ENCODE peak calls at places on chromosome 20, in nine cellular contexts. K is PC-3, G is lung, P is brain microvascular endothelial cell, L is GM06990, F is fibroblast of lung, T is ovary, M is right lobe of liver, Q is kidney epithelial cell. I is an unnamed sample.
A peak's percentile ranks its signal among the peaks of the same experiment; 100 is the strongest.

GRCh38 chr20:37348643-37349516 is 2.9 kb downstream of the SRC start:
- DNase-seq in K (no peak), G (no peak), P (no peak), L (no peak), F (no peak), T (peak; percentile 31), M (no peak), Q (no peak), I (no peak)

GRCh38 chr20:11200423-11200822 is 526.6 kb upstream of the JAG1 start:
- DNase-seq in K (peak; percentile 17), G (no peak), P (no peak), L (no peak), F (no peak), T (no peak), M (no peak), Q (no peak), I (no peak)

GRCh38 chr20:22921595-22922421 is 113.3 kb upstream of the SSTR4 start:
- DNase-seq in K (peak; percentile 95), G (no peak), P (peak; percentile 59), L (no peak), F (peak; percentile 60), T (no peak), M (no peak), Q (peak; percentile 26), I (peak; percentile 62)

GRCh38 chr20:36856196-36856595 is 19.7 kb upstream of the TLDC2 start:
- DNase-seq in K (peak; percentile 38), G (no peak), P (no peak), L (no peak), F (no peak), T (no peak), M (no peak), Q (no peak), I (no peak)

GRCh38 chr20:46652699-46653098 is 1.4 kb upstream of the SLC13A3 start:
- DNase-seq in K (peak; percentile 33), G (no peak), P (no peak), L (no peak), F (peak; percentile 11), T (no peak), M (no peak), Q (no peak), I (peak; percentile 28)

GRCh38 chr20:37956099-37956498 is 53.2 kb downstream of the VSTM2L start:
- DNase-seq in K (peak; percentile 85), G (no peak), P (no peak), L (no peak), F (no peak), T (no peak), M (no peak), Q (no peak), I (peak; percentile 8)

GRCh38 chr20:38113401-38114325 is 51.4 kb downstream of the TGM2 start:
- DNase-seq in K (peak; percentile 40), G (peak; percentile 36), P (peak; percentile 55), L (no peak), F (no peak), T (no peak), M (no peak), Q (no peak), I (no peak)

GRCh38 chr20:933024-933423 is 16.9 kb upstream of the ANGPT4 start:
- DNase-seq in K (no peak), G (no peak), P (no peak), L (no peak), F (no peak), T (no peak), M (no peak), Q (no peak), I (no peak)

GRCh38 chr20:461254-462198 is 807 bp downstream of the TBC1D20 start:
- DNase-seq in K (peak; percentile 42), G (peak; percentile 55), P (peak; percentile 19), L (peak; percentile 72), F (peak; percentile 60), T (peak; percentile 74), M (no peak), Q (no peak), I (peak; percentile 63)

GRCh38 chr20:53080969-53081871 is 109.1 kb downstream of the TSHZ2 start:
- DNase-seq in K (peak; percentile 51), G (peak; percentile 36), P (no peak), L (no peak), F (peak; percentile 90), T (no peak), M (peak; percentile 68), Q (peak; percentile 65), I (no peak)

GRCh38 chr20:1987826-1988225 is 6.0 kb downstream of the PDYN start:
- DNase-seq in K (peak; percentile 41), G (no peak), P (no peak), L (no peak), F (peak; percentile 26), T (no peak), M (no peak), Q (no peak), I (peak; percentile 39)

GRCh38 chr20:40471261-40471629 is 217.8 kb downstream of the MAFB start:
- DNase-seq in K (no peak), G (no peak), P (no peak), L (no peak), F (no peak), T (no peak), M (no peak), Q (no peak), I (no peak)

GRCh38 chr20:24949756-24950127 is 673 bp downstream of the CST7 start:
- DNase-seq in K (no peak), G (peak; percentile 28), P (no peak), L (no peak), F (no peak), T (no peak), M (no peak), Q (no peak), I (no peak)

GRCh38 chr20:32536861-32537656 is 48.1 kb downstream of the NOL4L start:
- DNase-seq in K (peak; percentile 52), G (peak; percentile 42), P (no peak), L (peak; percentile 67), F (no peak), T (peak; percentile 54), M (peak; percentile 68), Q (no peak), I (no peak)

GRCh38 chr20:12237772-12238171 is 320.1 kb downstream of the BTBD3 start:
- DNase-seq in K (peak; percentile 13), G (no peak), P (no peak), L (no peak), F (no peak), T (peak; percentile 50), M (no peak), Q (no peak), I (peak; percentile 77)

GRCh38 chr20:62243106-62243505 is 4.8 kb downstream of the OSBPL2 start:
- DNase-seq in K (no peak), G (no peak), P (no peak), L (no peak), F (no peak), T (no peak), M (no peak), Q (no peak), I (no peak)

GRCh38 chr20:10521068-10521834 is 86.1 kb downstream of the SLX4IP start:
- DNase-seq in K (peak; percentile 84), G (no peak), P (peak; percentile 84), L (no peak), F (peak; percentile 89), T (no peak), M (no peak), Q (peak; percentile 62), I (peak; percentile 77)

GRCh38 chr20:42204261-42204660 is 586.1 kb upstream of the CHD6 start:
- DNase-seq in K (no peak), G (no peak), P (no peak), L (no peak), F (no peak), T (no peak), M (no peak), Q (no peak), I (no peak)
- TF ChIP-seq CTCF in K (peak; percentile 14), G (no peak), P (no peak), L (no peak), F (no peak), T (no peak), M (peak; percentile 38), Q (no peak), I (no peak)

DNA sequence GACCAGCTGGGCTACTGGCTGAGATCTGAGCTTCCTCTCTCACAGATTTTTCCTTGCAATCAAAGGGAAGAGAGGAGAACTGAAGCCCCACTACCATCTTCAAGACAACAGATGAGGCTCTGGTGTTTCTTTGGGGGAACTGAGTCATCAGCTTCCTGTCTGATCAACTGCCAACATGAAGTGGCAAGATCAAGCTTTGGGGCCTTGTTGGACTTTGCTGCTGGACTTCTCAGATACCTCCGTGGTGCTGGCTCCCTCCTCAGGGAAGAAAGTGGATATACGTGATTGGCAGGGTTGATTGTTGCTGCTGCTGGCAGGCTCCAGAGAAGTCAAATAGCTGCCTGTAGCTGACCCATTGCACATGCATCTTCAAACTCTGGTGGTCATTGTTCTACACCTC is 3.6 kb upstream of the TOX2 start:
- DNase-seq in K (peak; percentile 62), G (peak; percentile 28), P (peak; percentile 59), L (no peak), F (peak; percentile 80), T (no peak), M (no peak), Q (no peak), I (peak; percentile 78)
- H3K4me3 ChIP-seq in K (no peak overlapping the region), G (no peak overlapping the region), P (no peak overlapping the region), L (no peak overlapping the region), F (no peak overlapping the region), T (no peak overlapping the region), M (no peak overlapping the region), Q (no peak overlapping the region), I (no peak overlapping the region)

GRCh38 chr20:50533061-50533460 is 22.9 kb downstream of the PTPN1 start:
- DNase-seq in K (peak; percentile 56), G (no peak), P (no peak), L (no peak), F (no peak), T (no peak), M (no peak), Q (no peak), I (peak; percentile 39)
- TF ChIP-seq CTCF in K (no peak), G (no peak), P (no peak), L (no peak), F (no peak), T (no peak), M (no peak), Q (no peak), I (no peak)

DNA sequence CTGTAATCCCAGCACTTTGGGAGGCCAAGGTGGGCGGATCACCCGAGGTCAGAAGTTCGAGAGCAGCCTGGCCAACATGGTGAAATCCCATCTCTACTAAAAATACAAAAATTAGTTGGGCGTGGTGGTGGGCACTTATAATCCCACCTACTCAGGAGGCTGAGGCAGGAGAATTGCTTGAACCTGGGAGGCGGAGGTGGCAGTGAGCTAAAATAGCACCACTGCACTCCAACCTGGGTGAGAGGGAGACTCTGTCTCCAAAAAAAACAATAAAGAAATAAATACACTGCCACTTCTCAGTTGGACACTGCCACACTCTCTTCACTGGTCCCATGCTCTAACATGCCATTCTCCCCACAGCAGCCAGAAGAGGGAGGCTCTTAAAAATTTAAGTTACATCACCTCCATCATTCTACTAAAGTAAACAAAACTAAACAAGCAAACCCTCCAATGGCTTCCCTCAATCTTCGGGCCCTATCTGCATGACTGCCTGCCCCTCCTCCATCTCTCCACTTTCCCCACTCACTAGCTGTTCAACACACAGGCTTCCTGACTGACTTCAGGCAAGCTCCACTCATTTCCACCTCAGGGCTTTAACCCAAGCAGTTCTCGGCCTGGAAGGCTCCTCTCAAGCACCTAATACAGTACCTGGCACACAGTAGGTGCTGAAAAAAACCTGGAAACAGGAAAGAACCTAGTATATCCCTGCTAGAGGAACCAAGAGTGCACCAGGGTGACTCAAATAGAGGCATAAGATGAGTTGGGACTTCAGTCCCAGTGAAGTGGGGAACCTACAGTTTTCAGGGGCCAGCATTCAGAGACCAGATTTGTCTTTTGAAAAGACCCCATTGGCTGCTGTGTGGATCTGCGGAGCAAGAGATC is 3.0 kb downstream of the AHCY start:
- DNase-seq in K (peak; percentile 35), G (peak; percentile 39), P (no peak), L (no peak), F (no peak), T (no peak), M (no peak), Q (no peak), I (peak; percentile 16)
- H3K4me3 ChIP-seq in K (peak overlapping the region; percentile 91), G (no peak overlapping the region), P (no peak overlapping the region), L (no peak overlapping the region), F (no peak overlapping the region), T (no peak overlapping the region), M (no peak overlapping the region), Q (no peak overlapping the region), I (no peak overlapping the region)